ENCODE peak calls at places on chromosomes 1 and 21, in six cellular contexts. J is small intestine; L is ovary; Y is left ventricle myocardium inferior; P is effector memory CD4-positive, alpha-beta T cell; U is kidney. G is an unnamed sample.

GRCh38 chr1:21182181-21182711 is 5.5 kb upstream of the EIF4G3 start:
- DNase-seq in J (no peak), L (no peak), Y (no peak), P (no peak), U (no peak), G (no peak)

GRCh38 chr1:27349784-27350672 is 8.2 kb downstream of the SYTL1 start:
- DNase-seq in J (peak; percentile 77), L (peak; percentile 66), Y (peak; percentile 59), P (no peak), U (peak; percentile 87), G (peak; percentile 72)

GRCh38 chr1:55718758-55719671 is 503.9 kb upstream of the USP24 start:
- DNase-seq in J (peak; percentile 4), L (peak; percentile 90), Y (peak; percentile 20), P (no peak), U (no peak), G (peak; percentile 47)

GRCh38 chr1:5898266-5898665 is 94.0 kb downstream of the NPHP4 start:
- DNase-seq in J (no peak), L (no peak), Y (no peak), P (no peak), U (no peak), G (no peak)

GRCh38 chr1:210239295-210240155 is 6.9 kb downstream of the SERTAD4 start:
- DNase-seq in J (peak; percentile 26), L (peak; percentile 47), Y (no peak), P (no peak), U (no peak), G (no peak)

GRCh38 chr21:34669149-34669879 is 520 bp downstream of the CLIC6 start:
- DNase-seq in J (no peak), L (no peak), Y (no peak), P (no peak), U (peak; percentile 78), G (peak; percentile 23)

GRCh38 chr1:64891440-64891815 is 74.9 kb downstream of the JAK1 start:
- DNase-seq in J (no peak), L (no peak), Y (no peak), P (no peak), U (no peak), G (no peak)

GRCh38 chr1:53082826-53083225 is 20.8 kb downstream of the PODN start:
- DNase-seq in J (no peak), L (no peak), Y (no peak), P (no peak), U (peak; percentile 29), G (no peak)

GRCh38 chr1:58432813-58433668 is 113.5 kb downstream of the OMA1 start:
- DNase-seq in J (no peak), L (no peak), Y (peak; percentile 33), P (no peak), U (peak; percentile 80), G (no peak)

GRCh38 chr1:36328088-36328480 is 4.6 kb upstream of the EVA1B start:
- DNase-seq in J (no peak), L (no peak), Y (no peak), P (no peak), U (peak; percentile 49), G (no peak)

GRCh38 chr1:100719490-100719889 is at the start of gene VCAM1:
- DNase-seq in J (no peak), L (peak; percentile 28), Y (no peak), P (no peak), U (peak; percentile 49), G (no peak)

GRCh38 chr1:173669491-173669941 is at the start of gene ANKRD45:
- DNase-seq in J (no peak), L (peak; percentile 48), Y (peak; percentile 22), P (no peak), U (peak; percentile 87), G (no peak)

GRCh38 chr1:212671342-212672031 is 28.2 kb downstream of the BATF3 start:
- DNase-seq in J (no peak), L (no peak), Y (peak; percentile 32), P (no peak), U (no peak), G (peak; percentile 25)

GRCh38 chr21:33924766-33925100 is 9.1 kb upstream of the ATP5PO start:
- DNase-seq in J (peak; percentile 25), L (no peak), Y (no peak), P (no peak), U (peak; percentile 80), G (peak; percentile 29)

GRCh38 chr1:21520899-21521716 is 11.9 kb downstream of the ALPL start:
- DNase-seq in J (no peak), L (no peak), Y (no peak), P (no peak), U (peak; percentile 27), G (no peak)

GRCh38 chr1:245872475-245872874 is 634.6 kb downstream of the SMYD3 start:
- DNase-seq in J (no peak), L (no peak), Y (no peak), P (no peak), U (no peak), G (no peak)

GRCh38 chr1:246791303-246791918 is 67.2 kb downstream of the SCCPDH start:
- DNase-seq in J (no peak), L (no peak), Y (no peak), P (no peak), U (peak; percentile 59), G (no peak)

GRCh38 chr1:110554871-110555801 is 36.2 kb upstream of the KCNA10 start:
- DNase-seq in J (peak; percentile 13), L (no peak), Y (peak; percentile 54), P (peak; percentile 18), U (peak; percentile 85), G (peak; percentile 36)

GRCh38 chr21:26945916-26946315 is 21.0 kb downstream of the ADAMTS5 start:
- DNase-seq in J (no peak), L (peak; percentile 48), Y (peak; percentile 35), P (no peak), U (peak; percentile 66), G (no peak)

DNA sequence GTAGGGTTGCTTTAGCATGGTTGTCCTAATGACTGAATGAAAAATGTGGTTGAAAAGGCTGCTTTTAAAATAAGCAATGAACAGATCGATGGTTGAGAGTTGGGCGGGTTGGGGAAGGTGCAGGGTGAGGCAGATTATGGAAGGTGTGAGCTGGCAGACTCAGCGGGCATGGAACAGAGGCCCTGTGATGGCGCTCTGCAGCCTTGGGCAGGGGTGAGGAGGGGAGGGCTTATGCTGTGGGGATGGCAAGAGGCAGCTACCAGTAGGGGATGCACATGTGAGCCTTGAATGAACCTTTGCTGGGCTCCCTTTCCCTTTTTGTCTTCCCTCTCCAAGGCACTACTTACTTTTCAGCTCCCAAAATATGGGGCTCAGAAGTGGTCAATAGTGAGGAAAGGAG is 30.9 kb downstream of the ATP1B1 start:
- DNase-seq in J (no peak), L (no peak), Y (no peak), P (no peak), U (no peak), G (no peak)
- H3K4me1 ChIP-seq in J (no peaks in the 10 kb centered on the region), L (peaks cover 3% of the 10 kb centered on the region), Y (peaks cover 8% of the 10 kb centered on the region), P (no peaks in the 10 kb centered on the region), U (peaks cover 25% of the 10 kb centered on the region), G (no peaks in the 10 kb centered on the region)

GRCh38 chr1:25710583-25711347 is 89.2 kb upstream of the SELENON start:
- DNase-seq in J (no peak), L (no peak), Y (no peak), P (no peak), U (no peak), G (no peak)
- H3K4me1 ChIP-seq in J (no peaks in the 10 kb centered on the region), L (peaks cover 17% of the 10 kb centered on the region), Y (peaks cover 45% of the 10 kb centered on the region), P (peaks cover 9% of the 10 kb centered on the region), U (peaks cover 3% of the 10 kb centered on the region), G (no peaks in the 10 kb centered on the region)

GRCh38 chr1:24347159-24347931 is 28.2 kb downstream of the GRHL3 start:
- DNase-seq in J (no peak), L (no peak), Y (no peak), P (no peak), U (no peak), G (no peak)

GRCh38 chr1:24345334-24345733 is 26.2 kb downstream of the GRHL3 start:
- DNase-seq in J (no peak), L (no peak), Y (no peak), P (no peak), U (peak; percentile 0), G (no peak)

GRCh38 chr1:24351247-24351646 is 32.1 kb downstream of the GRHL3 start:
- DNase-seq in J (no peak), L (no peak), Y (no peak), P (no peak), U (peak; percentile 15), G (no peak)

GRCh38 chr1:24349891-24350290 is 30.7 kb downstream of the GRHL3 start:
- DNase-seq in J (no peak), L (no peak), Y (no peak), P (no peak), U (peak; percentile 3), G (no peak)

DNA sequence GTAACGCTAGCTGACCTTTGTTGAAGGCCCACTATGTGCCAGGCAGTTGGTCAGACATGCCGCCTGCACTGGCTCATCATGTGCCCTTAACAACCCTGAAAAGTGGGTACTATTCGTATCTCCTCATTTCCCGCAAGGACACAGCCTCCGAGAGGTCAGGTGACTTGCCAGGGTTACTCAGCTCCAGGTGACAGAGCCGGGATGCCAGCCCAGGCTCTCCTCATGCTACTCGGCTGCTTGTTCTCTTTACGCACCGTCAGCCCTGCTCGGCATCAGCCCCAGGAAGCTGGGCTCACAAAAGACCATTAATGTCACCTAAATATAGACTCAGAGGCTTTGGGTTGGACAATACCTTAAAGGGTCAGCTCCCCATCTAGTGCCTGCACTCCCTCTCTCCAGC is 29.0 kb downstream of the GRHL3 start:
- DNase-seq in J (no peak), L (no peak), Y (no peak), P (no peak), U (no peak), G (no peak)
- H3K4me1 ChIP-seq in J (no peaks in the 10 kb centered on the region), L (no peaks in the 10 kb centered on the region), Y (no peaks in the 10 kb centered on the region), P (no peaks in the 10 kb centered on the region), U (no peaks in the 10 kb centered on the region), G (no peaks in the 10 kb centered on the region)

GRCh38 chr1:205291577-205291976 is 30.0 kb downstream of the NUAK2 start:
- DNase-seq in J (no peak), L (no peak), Y (no peak), P (no peak), U (no peak), G (no peak)
- H3K4me1 ChIP-seq in J (peaks cover 9% of the 10 kb centered on the region), L (peaks cover 13% of the 10 kb centered on the region), Y (peaks cover 25% of the 10 kb centered on the region), P (peaks cover 22% of the 10 kb centered on the region), U (peaks cover 37% of the 10 kb centered on the region), G (peaks cover 13% of the 10 kb centered on the region)

GRCh38 chr1:160542303-160542945 is 19.4 kb upstream of the SLAMF6 start:
- DNase-seq in J (peak; percentile 89), L (no peak), Y (no peak), P (no peak), U (no peak), G (no peak)
- H3K4me1 ChIP-seq in J (peaks cover 14% of the 10 kb centered on the region), L (no peaks in the 10 kb centered on the region), Y (peaks cover 14% of the 10 kb centered on the region), P (peaks cover 44% of the 10 kb centered on the region), U (peaks cover 3% of the 10 kb centered on the region), G (peaks cover 14% of the 10 kb centered on the region)

DNA sequence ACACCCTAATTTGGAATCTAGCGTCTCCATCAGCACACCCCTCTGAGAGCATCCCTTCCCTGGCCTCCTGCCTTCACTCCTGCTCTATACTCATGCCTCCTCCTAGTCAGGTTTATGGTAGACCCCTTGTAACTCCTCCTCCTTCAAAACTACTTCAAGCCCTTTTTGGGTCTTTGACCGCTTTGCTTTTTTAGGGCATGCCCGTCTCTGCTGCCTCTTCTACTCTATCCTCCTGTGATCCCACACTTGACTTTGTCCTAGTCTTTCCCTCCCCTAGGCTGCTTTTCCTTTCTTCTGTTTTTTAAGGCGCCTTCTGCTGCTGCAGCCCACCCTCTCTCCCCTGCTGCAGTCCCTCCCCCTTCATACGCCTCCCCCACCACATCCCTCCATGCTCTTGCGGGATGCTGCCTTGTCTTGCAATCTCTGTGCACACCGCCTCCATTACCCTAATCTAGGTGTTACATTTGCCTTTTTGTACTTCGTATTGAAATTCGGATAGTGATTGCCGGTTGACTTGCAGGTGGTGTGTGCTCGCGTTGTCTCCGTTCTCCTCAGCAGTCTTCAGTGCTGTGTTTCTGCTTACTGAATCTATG is 1.5 kb downstream of the SNX27 start:
- DNase-seq in J (no peak), L (no peak), Y (no peak), P (no peak), U (no peak), G (no peak)
- H3K4me1 ChIP-seq in J (peaks cover 6% of the 10 kb centered on the region), L (peaks cover 12% of the 10 kb centered on the region), Y (peaks cover 37% of the 10 kb centered on the region), P (peaks cover 11% of the 10 kb centered on the region), U (peaks cover 11% of the 10 kb centered on the region), G (peaks cover 2% of the 10 kb centered on the region)

GRCh38 chr1:15148475-15148874 is 5.1 kb upstream of the TMEM51 start:
- DNase-seq in J (no peak), L (no peak), Y (no peak), P (no peak), U (no peak), G (no peak)
- H3K4me1 ChIP-seq in J (no peaks in the 10 kb centered on the region), L (peaks cover 3% of the 10 kb centered on the region), Y (peaks cover 23% of the 10 kb centered on the region), P (peaks cover 9% of the 10 kb centered on the region), U (no peaks in the 10 kb centered on the region), G (no peaks in the 10 kb centered on the region)